ENCODE peak calls at places on chromosomes 16 and 17, in seven cellular contexts. V is NCI-H1092 treated with DMSO at 0.1 percent for 48 hours; H is EL; X is stimulated activated CD8-positive, alpha-beta memory T cell treated with anti-CD3 and anti-CD28 coated beads, Interleukin-2, amount 100 ng/mL, for 48 hours; M is psoas muscle; D is Kasumi-1; E is activated effector memory CD4-positive, alpha-beta T cell treated with Interleukin-2 at 50 U/mL for 16 hours. Q is an unnamed sample.

GRCh38 chr16:88338111-88338510 is 44.6 kb upstream of the ZNF469 start:
- DNase-seq in D (peak), V (no peak), E (no peak), M (no peak), H (no peak), X (no peak), Q (no peak)

GRCh38 chr16:27181020-27181419 is 22.3 kb upstream of the KDM8 start:
- DNase-seq in H (no peak), V (peak), X (no peak), M (no peak), D (no peak), E (no peak), Q (no peak)

GRCh38 chr17:74631468-74632195 is 8.1 kb upstream of the CD300E start:
- DNase-seq in M (no peak), D (peak), E (no peak), X (no peak), V (no peak), H (peak), Q (no peak)

GRCh38 chr16:80466024-80466986 is 74.5 kb upstream of the DYNLRB2 start:
- DNase-seq in E (peak), X (peak), M (peak), D (peak), V (peak), H (peak), Q (no peak)

GRCh38 chr17:5011928-5012327 is 14.2 kb downstream of the KIF1C start:
- DNase-seq in E (no peak), M (no peak), V (no peak), D (no peak), X (no peak), H (peak), Q (no peak)

GRCh38 chr17:50867856-50868438 is 1.8 kb upstream of the TOB1 start:
- DNase-seq in E (no peak), V (no peak), D (no peak), H (no peak), M (no peak), X (no peak), Q (no peak)

GRCh38 chr16:85675528-85675927 is 13.2 kb downstream of the GINS2 start:
- DNase-seq in X (no peak), D (peak), M (no peak), H (peak), E (no peak), V (peak), Q (no peak)

GRCh38 chr16:51845586-51845985 is 694.5 kb upstream of the SALL1 start:
- DNase-seq in V (no peak), H (no peak), M (no peak), E (no peak), D (no peak), X (no peak), Q (no peak)

GRCh38 chr16:19980866-19981265 is 92.8 kb downstream of the GPR139 start:
- DNase-seq in M (no peak), H (peak), E (no peak), D (no peak), X (no peak), V (peak), Q (no peak)

GRCh38 chr17:12789976-12790805 is 893 bp downstream of the ARHGAP44 start:
- DNase-seq in M (no peak), D (no peak), H (no peak), E (no peak), V (peak), X (no peak), Q (no peak)